ENCODE peak calls at places on chromosomes 13 and 19, in ten cellular contexts. O is ascending aorta; G is OCI-LY7; J is BE2C; H is cardiac muscle cell; I is aorta; X is naive thymus-derived CD4-positive, alpha-beta T cell; K is CD8-positive, alpha-beta T cell; F is CD8-positive, alpha-beta memory T cell; D is IMR-90. Y is an unnamed sample. For H3K9me3 and H3K4me1, the result is how much of the 10 kb centered on the place peaks cover.

GRCh38 chr19:29596080-29596479 is 10.0 kb upstream of the POP4 start:
- DNase-seq in O (peak), G (no peak), J (no peak), H (no peak), I (no peak), X (no peak), K (no peak), F (no peak), D (no peak), Y (no peak)

GRCh38 chr13:109212630-109213029 is 573.8 kb downstream of the IRS2 start:
- DNase-seq in O (no peak), G (no peak), J (no peak), H (no peak), I (no peak), X (no peak), K (no peak), F (no peak), D (no peak), Y (no peak)

GRCh38 chr13:99970761-99971575 is 599 bp downstream of the ZIC5 start:
- DNase-seq in O (no peak), G (no peak), J (no peak), H (no peak), I (no peak), X (peak), K (no peak), F (no peak), D (no peak), Y (peak)

GRCh38 chr19:28537079-28537478 is 675.9 kb downstream of the UQCRFS1 start:
- DNase-seq in O (no peak), G (no peak), J (no peak), H (no peak), I (no peak), X (no peak), K (no peak), F (no peak), D (no peak), Y (no peak)

GRCh38 chr13:98549728-98550317 is 27.1 kb downstream of the STK24 start:
- DNase-seq in O (no peak), G (no peak), J (no peak), H (no peak), I (no peak), X (no peak), K (no peak), F (no peak), D (peak), Y (no peak)

GRCh38 chr19:8116437-8117293 is 32.7 kb downstream of the FBN3 start:
- DNase-seq in O (no peak), G (peak), J (no peak), H (no peak), I (no peak), X (no peak), K (no peak), F (no peak), D (no peak), Y (no peak)

GRCh38 chr19:19788015-19788414 is 33.5 kb downstream of the ZNF506 start:
- DNase-seq in O (no peak), G (no peak), J (no peak), H (no peak), I (no peak), X (no peak), K (no peak), F (no peak), D (no peak), Y (no peak)

GRCh38 chr13:46893221-46893620 is 3.6 kb downstream of the HTR2A start:
- DNase-seq in O (no peak), G (no peak), J (no peak), H (no peak), I (no peak), X (no peak), K (no peak), F (no peak), D (no peak), Y (no peak)

GRCh38 chr19:50911206-50912101 is at the start of gene KLK4:
- DNase-seq in O (no peak), G (no peak), J (no peak), H (no peak), I (no peak), X (no peak), K (no peak), F (no peak), D (no peak), Y (no peak)

GRCh38 chr19:39093761-39094160 is 9.6 kb downstream of the ACP7 start:
- DNase-seq in O (no peak), G (no peak), J (no peak), H (peak), I (no peak), X (no peak), K (no peak), F (no peak), D (peak), Y (no peak)

GRCh38 chr19:38376576-38376975 is 2.2 kb downstream of the PSMD8 start:
- DNase-seq in O (no peak), G (no peak), J (no peak), H (no peak), I (no peak), X (no peak), K (no peak), F (no peak), D (no peak), Y (no peak)

GRCh38 chr19:45901432-45901903 is 945 bp downstream of the MYPOP start:
- DNase-seq in O (peak), G (no peak), J (peak), H (peak), I (peak), X (no peak), K (peak), F (peak), D (peak), Y (no peak)

GRCh38 chr19:38093587-38093986 is 130.4 kb downstream of the DPF1 start:
- DNase-seq in O (no peak), G (no peak), J (peak), H (no peak), I (no peak), X (no peak), K (no peak), F (no peak), D (no peak), Y (no peak)

GRCh38 chr13:26707122-26708006 is 53.2 kb downstream of the GPR12 start:
- DNase-seq in O (no peak), G (peak), J (peak), H (peak), I (no peak), X (no peak), K (peak), F (peak), D (peak), Y (peak)

GRCh38 chr19:6092329-6093286 is 17.7 kb downstream of the RFX2 start:
- DNase-seq in O (peak), G (no peak), J (peak), H (peak), I (peak), X (no peak), K (no peak), F (no peak), D (peak), Y (peak)

GRCh38 chr19:39413269-39413902 is 917 bp downstream of the PLEKHG2 start:
- DNase-seq in O (peak), G (peak), J (peak), H (peak), I (peak), X (peak), K (peak), F (no peak), D (peak), Y (peak)

GRCh38 chr13:39496487-39496998 is 106.5 kb downstream of the LHFPL6 start:
- DNase-seq in O (no peak), G (no peak), J (no peak), H (no peak), I (no peak), X (no peak), K (no peak), F (no peak), D (no peak), Y (no peak)

GRCh38 chr13:98142427-98143156 is at the start of gene FARP1:
- DNase-seq in O (peak), G (no peak), J (peak), H (peak), I (peak), X (peak), K (no peak), F (peak), D (peak), Y (peak)

GRCh38 chr13:39612023-39612637 is 9.1 kb upstream of the LHFPL6 start:
- DNase-seq in O (peak), G (peak), J (peak), H (peak), I (peak), X (no peak), K (peak), F (peak), D (peak), Y (peak)

GRCh38 chr19:50601407-50602088 is 33.3 kb upstream of the LRRC4B start:
- DNase-seq in O (no peak), G (no peak), J (no peak), H (peak), I (no peak), X (no peak), K (no peak), F (no peak), D (no peak), Y (no peak)

GRCh38 chr19:39499082-39499642 is 415 bp downstream of the DLL3 start:
- DNase-seq in O (no peak), G (peak), J (peak), H (peak), I (no peak), X (no peak), K (no peak), F (no peak), D (no peak), Y (no peak)

GRCh38 chr19:39145180-39145953 is 19.8 kb downstream of the PAK4 start:
- DNase-seq in O (no peak), G (no peak), J (no peak), H (no peak), I (no peak), X (no peak), K (peak), F (no peak), D (no peak), Y (no peak)

GRCh38 chr13:21823949-21824348 is 153.1 kb downstream of the FGF9 start:
- DNase-seq in O (no peak), G (no peak), J (no peak), H (no peak), I (no peak), X (no peak), K (no peak), F (no peak), D (no peak), Y (no peak)

GRCh38 chr19:54473983-54474382 is 887 bp upstream of the CDC42EP5 start:
- DNase-seq in O (no peak), G (no peak), J (no peak), H (no peak), I (no peak), X (no peak), K (no peak), F (no peak), D (no peak), Y (no peak)
- H3K4me3 ChIP-seq in O (no peak), G (no peak), J (no peak), H (no peak), I (no peak), X (no peak), K (no peak), F (no peak), D (no peak), Y (no peak)

GRCh38 chr19:55750715-55751114 is 8.2 kb upstream of the RFPL4A start:
- DNase-seq in O (no peak), G (no peak), J (no peak), H (no peak), I (no peak), X (no peak), K (no peak), F (no peak), D (no peak), Y (no peak)
- H3K9me3 ChIP-seq in O (under half), G (under half), J (under half), H (under half), I (under half), X (under half), K (under half), F (under half), D (under half), Y (under half)

GRCh38 chr19:33291623-33292534 is 10.5 kb downstream of the CEBPA start:
- DNase-seq in O (no peak), G (no peak), J (no peak), H (no peak), I (peak), X (no peak), K (no peak), F (no peak), D (no peak), Y (no peak)

GRCh38 chr19:33292595-33293254 is 9.6 kb downstream of the CEBPA start:
- DNase-seq in O (no peak), G (no peak), J (no peak), H (peak), I (peak), X (no peak), K (no peak), F (no peak), D (no peak), Y (no peak)

GRCh38 chr19:33290956-33291622 is 11.2 kb downstream of the CEBPA start:
- DNase-seq in O (no peak), G (no peak), J (no peak), H (no peak), I (no peak), X (no peak), K (no peak), F (no peak), D (no peak), Y (no peak)

GRCh38 chr19:33294058-33294798 is 8.1 kb downstream of the CEBPA start:
- DNase-seq in O (no peak), G (no peak), J (peak), H (no peak), I (no peak), X (no peak), K (no peak), F (no peak), D (no peak), Y (no peak)

GRCh38 chr19:33293255-33294057 is 8.9 kb downstream of the CEBPA start:
- DNase-seq in O (no peak), G (no peak), J (no peak), H (peak), I (no peak), X (no peak), K (no peak), F (no peak), D (peak), Y (no peak)
- H3K4me1 ChIP-seq in O (under half), G (under half), J (under half), H (under half), I (under half), X (under half), K (under half), F (under half), D (under half), Y (under half)

DNA sequence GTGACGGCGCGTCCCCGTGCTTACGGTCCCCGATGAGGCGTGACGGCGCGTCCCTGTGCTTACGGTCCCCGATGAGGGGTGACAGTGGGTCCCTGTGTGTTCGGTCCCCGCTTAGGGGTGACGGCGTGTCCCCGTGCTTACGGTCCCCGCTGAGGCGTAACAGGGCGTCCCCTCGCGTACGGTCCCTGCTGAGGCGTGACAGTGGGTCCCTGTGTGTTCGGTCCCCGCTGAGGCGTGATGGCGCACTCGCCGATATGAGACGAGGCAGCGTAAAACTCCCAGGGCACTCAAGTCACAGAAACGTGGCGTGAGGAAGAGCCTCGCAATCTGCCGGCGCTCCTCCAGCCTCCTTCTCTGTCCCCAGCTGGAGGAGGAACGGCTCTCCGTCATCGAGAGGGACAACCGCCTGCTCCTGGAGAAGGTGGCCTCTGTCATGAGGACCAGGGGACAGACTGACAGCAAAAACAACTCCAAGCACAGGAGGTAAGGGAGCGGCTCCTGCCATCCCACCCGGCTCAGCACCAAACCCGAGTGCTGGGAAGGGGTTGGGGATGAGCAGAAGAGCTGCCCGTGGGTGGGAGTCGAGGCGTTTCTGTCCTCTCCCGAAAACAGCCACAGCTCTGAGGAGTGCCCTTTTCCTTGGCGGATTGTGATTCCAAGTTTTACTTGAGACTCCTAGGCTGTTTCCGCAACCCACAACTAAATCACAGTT is 21.1 kb downstream of the CFAP97D2 start:
- DNase-seq in O (no peak), G (no peak), J (no peak), H (no peak), I (no peak), X (no peak), K (no peak), F (no peak), D (no peak), Y (no peak)
- H3K4me3 ChIP-seq in O (no peak), G (no peak), J (no peak), H (no peak), I (no peak), X (no peak), K (no peak), F (no peak), D (no peak), Y (no peak)

GRCh38 chr19:36574762-36575161 is 1.7 kb upstream of the ZNF529 start:
- DNase-seq in O (no peak), G (no peak), J (no peak), H (no peak), I (no peak), X (no peak), K (no peak), F (no peak), D (no peak), Y (no peak)
- H3K9me3 ChIP-seq in O (under half), G (under half), J (under half), H (under half), I (under half), X (under half), K (under half), F (under half), D (under half), Y (under half)

GRCh38 chr13:41224113-41225110 is 30.0 kb upstream of the KBTBD7 start:
- DNase-seq in O (no peak), G (no peak), J (no peak), H (peak), I (no peak), X (no peak), K (no peak), F (no peak), D (peak), Y (no peak)
- H3K4me1 ChIP-seq in O (under half), G (under half), J (under half), H (under half), I (under half), X (under half), K (under half), F (under half), D (under half), Y (under half)

Y was measured in HAP-1.